ENCODE peak calls at places on chromosomes 6 and 20, in five cellular contexts. O, X, C, F and G are unnamed samples.

GRCh38 chr20:37598101-37598530 is 70.4 kb upstream of the BLCAP start:
- DNase-seq in O (peak), X (no peak), C (no peak), F (no peak), G (no peak)

GRCh38 chr6:34148864-34149810 is 3.2 kb upstream of the GRM4 start:
- DNase-seq in O (no peak), X (no peak), C (peak), F (no peak), G (no peak)

GRCh38 chr20:60060593-60060992 is 102.4 kb downstream of the CDH26 start:
- DNase-seq in O (no peak), X (no peak), C (no peak), F (no peak), G (no peak)

GRCh38 chr6:149560736-149561135 is 5.4 kb upstream of the GINM1 start:
- DNase-seq in O (no peak), X (no peak), C (no peak), F (no peak), G (no peak)

GRCh38 chr20:33732166-33732970 is 572 bp downstream of the ZNF341 start:
- DNase-seq in O (peak), X (no peak), C (peak), F (no peak), G (peak)

GRCh38 chr20:50330504-50331313 is 140.1 kb downstream of the CEBPB start:
- DNase-seq in O (no peak), X (no peak), C (no peak), F (no peak), G (no peak)

GRCh38 chr20:61557603-61558002 is 305.5 kb downstream of the CDH4 start:
- DNase-seq in O (no peak), X (no peak), C (no peak), F (no peak), G (no peak)

GRCh38 chr6:110178626-110179405 is 654 bp downstream of the WASF1 start:
- DNase-seq in O (peak), X (peak), C (peak), F (peak), G (peak)

GRCh38 chr6:167806061-167806700 is 20.5 kb upstream of the AFDN start:
- DNase-seq in O (no peak), X (no peak), C (no peak), F (no peak), G (no peak)

GRCh38 chr6:37056439-37057127 is 51.1 kb downstream of the FGD2 start:
- DNase-seq in O (no peak), X (peak), C (no peak), F (no peak), G (no peak)

GRCh38 chr20:13008761-13009681 is at the start of gene SPTLC3:
- DNase-seq in O (no peak), X (peak), C (no peak), F (no peak), G (peak)

GRCh38 chr20:58245931-58246330 is 17.5 kb upstream of the ANKRD60 start:
- DNase-seq in O (no peak), X (no peak), C (no peak), F (no peak), G (no peak)

GRCh38 chr20:542777-543368 is 717 bp downstream of the CSNK2A1 start:
- DNase-seq in O (no peak), X (no peak), C (peak), F (peak), G (no peak)

GRCh38 chr20:48898210-48898609 is 23.3 kb upstream of the ARFGEF2 start:
- DNase-seq in O (no peak), X (no peak), C (no peak), F (no peak), G (no peak)

GRCh38 chr6:47922391-47922790 is 140.6 kb downstream of the OPN5 start:
- DNase-seq in O (no peak), X (no peak), C (no peak), F (no peak), G (peak)